ENCODE peak calls at places on chromosomes 5 and 9, in five cellular contexts. W is CD8-positive, alpha-beta T cell; P is gastrocnemius medialis; C is K562; U is colonic mucosa. L is an unnamed sample.

GRCh38 chr5:74316064-74316586 is 324.4 kb downstream of the ENC1 start:
- DNase-seq in W (no peak), P (no peak), C (no peak), U (no peak), L (peak)

GRCh38 chr5:101977729-101978345 is 318.2 kb downstream of the SLCO4C1 start:
- DNase-seq in W (no peak), P (no peak), C (peak), U (no peak), L (no peak)

GRCh38 chr5:96572864-96573512 is 89.2 kb upstream of the CAST start:
- DNase-seq in W (no peak), P (no peak), C (no peak), U (no peak), L (peak)

GRCh38 chr9:36282275-36282674 is 24.0 kb upstream of the GNE start:
- DNase-seq in W (no peak), P (no peak), C (no peak), U (no peak), L (no peak)

GRCh38 chr5:179822059-179822432 is 1.3 kb downstream of the SQSTM1 start:
- DNase-seq in W (no peak), P (no peak), C (no peak), U (no peak), L (no peak)

GRCh38 chr9:16058131-16058549 is 505.3 kb downstream of the CCDC171 start:
- DNase-seq in W (no peak), P (no peak), C (no peak), U (no peak), L (peak)

GRCh38 chr9:13992136-13992798 is 321.7 kb downstream of the NFIB start:
- DNase-seq in W (no peak), P (no peak), C (no peak), U (no peak), L (no peak)

GRCh38 chr9:20873240-20873860 is 158.1 kb downstream of the HACD4 start:
- DNase-seq in W (no peak), P (no peak), C (no peak), U (no peak), L (no peak)

GRCh38 chr9:129954868-129955550 is 88.0 kb downstream of the FNBP1 start:
- DNase-seq in W (no peak), P (no peak), C (peak), U (no peak), L (no peak)

GRCh38 chr5:173290477-173291131 is 37.6 kb downstream of the STC2 start:
- DNase-seq in W (no peak), P (no peak), C (no peak), U (no peak), L (no peak)

GRCh38 chr5:23013395-23013994 is 160.4 kb upstream of the CDH12 start:
- DNase-seq in W (no peak), P (no peak), C (no peak), U (no peak), L (no peak)

GRCh38 chr9:130791279-130791894 is 43.7 kb upstream of the ABL1 start:
- DNase-seq in W (no peak), P (no peak), C (no peak), U (no peak), L (no peak)

GRCh38 chr5:25963251-25964008 is 1075.0 kb downstream of the CDH9 start:
- DNase-seq in W (no peak), P (peak), C (no peak), U (no peak), L (no peak)

GRCh38 chr5:102554728-102555127 is 55.9 kb upstream of the SLCO6A1 start:
- DNase-seq in W (no peak), P (no peak), C (no peak), U (no peak), L (peak)

GRCh38 chr5:139600336-139600949 is 39.3 kb downstream of the UBE2D2 start:
- DNase-seq in W (no peak), P (no peak), C (no peak), U (no peak), L (peak)

GRCh38 chr5:43348207-43348606 is 35.0 kb upstream of the HMGCS1 start:
- DNase-seq in W (no peak), P (no peak), C (no peak), U (no peak), L (no peak)

GRCh38 chr5:7828269-7828668 is 22.7 kb downstream of the CFAP90 start:
- DNase-seq in W (no peak), P (no peak), C (no peak), U (no peak), L (no peak)

GRCh38 chr9:138053996-138054752 is 176.6 kb downstream of the CACNA1B start:
- DNase-seq in W (no peak), P (no peak), C (no peak), U (no peak), L (no peak)

GRCh38 chr5:42759456-42759855 is 2.8 kb downstream of the CCDC152 start:
- DNase-seq in W (no peak), P (no peak), C (no peak), U (no peak), L (no peak)

GRCh38 chr5:137137013-137137632 is 362.0 kb downstream of the SPOCK1 start:
- DNase-seq in W (no peak), P (no peak), C (no peak), U (no peak), L (no peak)

GRCh38 chr9:109355564-109356297 is 34.9 kb upstream of the EPB41L4B start:
- DNase-seq in W (no peak), P (no peak), C (no peak), U (no peak), L (no peak)

GRCh38 chr9:108271646-108272349 is 584.0 kb downstream of the ACTL7B start:
- DNase-seq in W (no peak), P (no peak), C (no peak), U (peak), L (peak)

GRCh38 chr9:35287986-35288515 is 126.2 kb downstream of the UNC13B start:
- DNase-seq in W (no peak), P (no peak), C (no peak), U (no peak), L (no peak)

GRCh38 chr9:93207326-93207814 is 23.4 kb downstream of the WNK2 start:
- DNase-seq in W (no peak), P (peak), C (no peak), U (no peak), L (no peak)

GRCh38 chr9:38649731-38650363 is 29.5 kb upstream of the ANKRD18A start:
- DNase-seq in W (no peak), P (no peak), C (no peak), U (no peak), L (no peak)

GRCh38 chr5:112529525-112529924 is 110.4 kb upstream of the EPB41L4A start:
- DNase-seq in W (no peak), P (no peak), C (peak), U (no peak), L (no peak)

GRCh38 chr5:75891736-75892135 is 174.5 kb upstream of the POC5 start:
- DNase-seq in W (no peak), P (no peak), C (no peak), U (no peak), L (no peak)

GRCh38 chr5:154395407-154396106 is 50.2 kb upstream of the SAP30L start:
- DNase-seq in W (no peak), P (no peak), C (no peak), U (peak), L (no peak)

GRCh38 chr9:100637787-100638186 is 59.9 kb downstream of the CAVIN4 start:
- DNase-seq in W (no peak), P (no peak), C (no peak), U (no peak), L (no peak)

GRCh38 chr9:73536403-73536802 is 384.7 kb downstream of the ANXA1 start:
- DNase-seq in W (no peak), P (no peak), C (no peak), U (no peak), L (no peak)

GRCh38 chr9:26750126-26750525 is 142.5 kb downstream of the CAAP1 start:
- DNase-seq in W (no peak), P (no peak), C (no peak), U (no peak), L (no peak)

GRCh38 chr9:121754655-121755436 is 103.4 kb downstream of the DAB2IP start:
- DNase-seq in W (no peak), P (no peak), C (no peak), U (no peak), L (no peak)

GRCh38 chr5:14153071-14153864 is 10.1 kb downstream of the TRIO start:
- DNase-seq in W (no peak), P (no peak), C (no peak), U (no peak), L (peak)
- H3K4me3 ChIP-seq in W (no peak), P (no peak), C (no peak), U (no peak), L (no peak)

GRCh38 chr9:70261131-70261870 is 2.5 kb downstream of the SMC5 start:
- DNase-seq in W (no peak), P (no peak), C (no peak), U (no peak), L (no peak)
- H3K4me3 ChIP-seq in W (no peak), P (no peak), C (no peak), U (no peak), L (no peak)

GRCh38 chr9:136729144-136729543 is 13.6 kb downstream of the LCN10 start:
- DNase-seq in W (no peak), P (no peak), C (no peak), U (no peak), L (no peak)
- H3K4me3 ChIP-seq in W (peak), P (peak), C (peak), U (peak), L (no peak)

GRCh38 chr9:517993-518392 is 303.3 kb downstream of the DOCK8 start:
- DNase-seq in W (no peak), P (no peak), C (no peak), U (no peak), L (no peak)
- H3K4me3 ChIP-seq in W (no peak), P (no peak), C (no peak), U (no peak), L (no peak)

DNA sequence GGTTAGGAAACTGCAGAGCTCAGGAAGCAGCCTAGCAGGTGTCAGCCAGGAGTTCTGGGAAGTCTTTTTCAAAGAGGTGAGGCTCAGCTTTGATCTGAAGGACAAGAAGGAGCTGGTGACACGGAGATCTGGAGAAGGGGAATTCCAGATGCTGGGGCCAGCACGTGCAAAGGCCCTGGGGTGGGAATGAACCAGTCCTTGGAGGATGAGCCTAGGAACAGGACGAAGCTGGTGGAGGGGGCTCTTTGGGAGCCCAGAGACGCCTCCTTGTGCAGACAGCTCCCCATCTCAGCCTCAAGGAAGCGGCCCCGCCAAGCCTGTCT is 15.2 kb upstream of the RNU6ATAC start:
- DNase-seq in W (no peak), P (no peak), C (no peak), U (no peak), L (no peak)
- H3K4me3 ChIP-seq in W (no peak), P (no peak), C (no peak), U (no peak), L (no peak)

GRCh38 chr5:81609810-81610375 is 141.0 kb downstream of the SSBP2 start:
- DNase-seq in W (no peak), P (no peak), C (no peak), U (no peak), L (no peak)
- H3K4me3 ChIP-seq in W (no peak), P (no peak), C (no peak), U (no peak), L (no peak)

GRCh38 chr5:157729858-157730257 is 1.4 kb upstream of the THG1L start:
- DNase-seq in W (no peak), P (no peak), C (no peak), U (no peak), L (no peak)

GRCh38 chr5:157732784-157733262 is 1.6 kb downstream of the THG1L start:
- DNase-seq in W (no peak), P (no peak), C (no peak), U (no peak), L (no peak)

GRCh38 chr5:157732130-157732783 is 1.0 kb downstream of the THG1L start:
- DNase-seq in W (no peak), P (no peak), C (no peak), U (no peak), L (no peak)

GRCh38 chr5:157731272-157732129 is at the start of gene THG1L:
- DNase-seq in W (peak), P (peak), C (peak), U (peak), L (peak)

DNA sequence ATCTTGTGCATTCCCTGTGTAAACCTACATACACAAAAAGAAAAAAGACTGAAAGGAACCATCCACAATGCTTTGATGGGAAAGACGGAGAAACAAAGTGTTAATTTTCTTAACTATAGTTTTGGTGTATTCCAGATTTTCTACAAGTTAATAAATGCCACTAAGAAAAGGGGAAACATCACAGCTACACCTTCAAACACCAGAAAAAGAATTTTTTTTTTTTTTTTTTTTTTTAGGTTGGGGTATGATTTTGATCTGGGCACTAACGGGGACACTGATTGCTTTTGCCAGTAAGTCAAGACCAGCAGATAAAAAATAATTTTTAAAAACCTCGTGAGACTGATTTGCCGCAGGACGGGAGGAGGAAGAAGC is 334 bp upstream of the THG1L start:
- DNase-seq in W (no peak), P (no peak), C (no peak), U (no peak), L (no peak)
- H3K4me3 ChIP-seq in W (peak), P (peak), C (peak), U (peak), L (peak)

GRCh38 chr9:114250235-114250568 is 72.7 kb upstream of the ORM1 start:
- DNase-seq in W (no peak), P (peak), C (no peak), U (peak), L (peak)
- H3K4me3 ChIP-seq in W (no peak), P (peak), C (no peak), U (no peak), L (no peak)

DNA sequence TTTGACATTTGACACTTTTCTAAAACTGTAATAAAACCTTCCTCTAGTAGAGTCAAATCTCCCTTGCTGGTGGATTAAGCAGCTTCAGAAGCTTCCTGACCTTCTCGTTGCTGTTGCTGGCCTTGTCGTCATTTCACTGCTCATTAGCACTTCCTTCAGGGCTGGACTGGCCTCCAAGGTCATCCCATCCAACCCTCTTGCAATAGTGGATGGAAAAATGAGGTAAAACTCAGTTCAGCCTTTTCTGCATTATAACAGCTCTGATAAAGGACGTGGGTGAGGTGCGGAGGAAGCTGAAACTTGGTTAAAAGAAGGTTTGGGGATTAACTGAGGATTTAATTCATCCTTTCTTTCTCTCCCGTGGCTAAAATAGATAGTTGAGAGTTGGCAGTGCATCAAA is 1.0 kb upstream of the ADAMTSL1 start:
- DNase-seq in W (no peak), P (no peak), C (no peak), U (no peak), L (no peak)
- H3K4me3 ChIP-seq in W (no peak), P (no peak), C (no peak), U (no peak), L (no peak)

GRCh38 chr9:89837911-89838310 is 233.1 kb downstream of the GADD45G start:
- DNase-seq in W (no peak), P (no peak), C (no peak), U (no peak), L (no peak)

GRCh38 chr9:89839427-89839826 is 234.6 kb downstream of the GADD45G start:
- DNase-seq in W (no peak), P (no peak), C (no peak), U (peak), L (no peak)

GRCh38 chr9:89837152-89837551 is 232.3 kb downstream of the GADD45G start:
- DNase-seq in W (no peak), P (no peak), C (no peak), U (no peak), L (no peak)

GRCh38 chr9:89839952-89840351 is 235.1 kb downstream of the GADD45G start:
- DNase-seq in W (no peak), P (no peak), C (no peak), U (no peak), L (no peak)

GRCh38 chr9:89835676-89836075 is 230.9 kb downstream of the GADD45G start:
- DNase-seq in W (no peak), P (no peak), C (no peak), U (no peak), L (no peak)
- H3K4me3 ChIP-seq in W (no peak), P (no peak), C (no peak), U (no peak), L (no peak)

L was measured in SJSA1.